ENCODE peak calls at places on chromosomes 13 and 19, in five cellular contexts. One of them, this sample, is unnamed.

GRCh38 chr13:102597029-102598015 is 536 bp downstream of the TPP2 start:
- DNase-seq in ovary: no peak
- DNase-seq in T-helper 9 cell: peak
- DNase-seq in heart right ventricle: peak
- DNase-seq in kidney tubule cell: peak
- DNase-seq in this sample: peak

GRCh38 chr19:5150902-5151741 is 182.2 kb downstream of the KDM4B start:
- DNase-seq in ovary: peak
- DNase-seq in heart right ventricle: no peak
- DNase-seq in T-helper 9 cell: no peak
- DNase-seq in kidney tubule cell: no peak
- DNase-seq in this sample: no peak

GRCh38 chr19:5539431-5539833 is 28.3 kb downstream of the TINCR start:
- DNase-seq in heart right ventricle: peak
- DNase-seq in T-helper 9 cell: no peak
- DNase-seq in ovary: no peak
- DNase-seq in kidney tubule cell: no peak
- DNase-seq in this sample: no peak

GRCh38 chr19:52171321-52172169 is at the start of gene ZNF836:
- DNase-seq in ovary: peak
- DNase-seq in kidney tubule cell: peak
- DNase-seq in T-helper 9 cell: peak
- DNase-seq in heart right ventricle: peak
- DNase-seq in this sample: peak

GRCh38 chr13:43116242-43116641 is 92.9 kb downstream of the DNAJC15 start:
- DNase-seq in heart right ventricle: no peak
- DNase-seq in kidney tubule cell: no peak
- DNase-seq in ovary: no peak
- DNase-seq in T-helper 9 cell: no peak
- DNase-seq in this sample: no peak

GRCh38 chr19:18846862-18847515 is 15.2 kb downstream of the UPF1 start:
- DNase-seq in T-helper 9 cell: peak
- DNase-seq in ovary: peak
- DNase-seq in kidney tubule cell: peak
- DNase-seq in heart right ventricle: peak
- DNase-seq in this sample: peak

GRCh38 chr13:39023316-39023715 is 14.6 kb downstream of the PROSER1 start:
- DNase-seq in ovary: no peak
- DNase-seq in T-helper 9 cell: no peak
- DNase-seq in heart right ventricle: no peak
- DNase-seq in kidney tubule cell: no peak
- DNase-seq in this sample: no peak

GRCh38 chr19:19597809-19598306 is 20.6 kb downstream of the PBX4 start:
- DNase-seq in heart right ventricle: no peak
- DNase-seq in ovary: no peak
- DNase-seq in T-helper 9 cell: peak
- DNase-seq in kidney tubule cell: peak
- DNase-seq in this sample: peak

GRCh38 chr13:98577823-98578285 is 947 bp upstream of the STK24 start:
- DNase-seq in kidney tubule cell: peak
- DNase-seq in ovary: no peak
- DNase-seq in T-helper 9 cell: no peak
- DNase-seq in heart right ventricle: no peak
- DNase-seq in this sample: no peak

GRCh38 chr13:48647625-48648024 is 6.1 kb upstream of the CYSLTR2 start:
- DNase-seq in T-helper 9 cell: no peak
- DNase-seq in ovary: no peak
- DNase-seq in kidney tubule cell: no peak
- DNase-seq in heart right ventricle: no peak
- DNase-seq in this sample: no peak

GRCh38 chr13:48859168-48860105 is 116.3 kb upstream of the FNDC3A start:
- DNase-seq in ovary: no peak
- DNase-seq in T-helper 9 cell: no peak
- DNase-seq in heart right ventricle: no peak
- DNase-seq in kidney tubule cell: no peak
- DNase-seq in this sample: no peak

GRCh38 chr19:34457446-34457845 is 24.1 kb upstream of the WTIP start:
- DNase-seq in kidney tubule cell: no peak
- DNase-seq in ovary: no peak
- DNase-seq in T-helper 9 cell: no peak
- DNase-seq in heart right ventricle: no peak
- DNase-seq in this sample: no peak

GRCh38 chr19:7373862-7374261 is 25.1 kb downstream of the ARHGEF18 start:
- DNase-seq in kidney tubule cell: peak
- DNase-seq in heart right ventricle: no peak
- DNase-seq in ovary: no peak
- DNase-seq in T-helper 9 cell: no peak
- DNase-seq in this sample: no peak

GRCh38 chr13:79647518-79647917 is 166.6 kb downstream of the NDFIP2 start:
- DNase-seq in T-helper 9 cell: no peak
- DNase-seq in ovary: no peak
- DNase-seq in kidney tubule cell: peak
- DNase-seq in heart right ventricle: no peak
- DNase-seq in this sample: no peak

GRCh38 chr19:31535691-31536460 is 186.6 kb upstream of the TSHZ3 start:
- DNase-seq in T-helper 9 cell: no peak
- DNase-seq in kidney tubule cell: no peak
- DNase-seq in heart right ventricle: no peak
- DNase-seq in ovary: no peak
- DNase-seq in this sample: no peak

GRCh38 chr13:44906230-44906629 is 83.0 kb downstream of the NUFIP1 start:
- DNase-seq in heart right ventricle: no peak
- DNase-seq in T-helper 9 cell: no peak
- DNase-seq in ovary: no peak
- DNase-seq in kidney tubule cell: no peak
- DNase-seq in this sample: no peak

GRCh38 chr13:20001351-20001750 is 42.8 kb downstream of the ZMYM2 start:
- DNase-seq in kidney tubule cell: no peak
- DNase-seq in ovary: no peak
- DNase-seq in heart right ventricle: no peak
- DNase-seq in T-helper 9 cell: no peak
- DNase-seq in this sample: no peak

GRCh38 chr19:48836089-48837017 is at the start of gene HSD17B14:
- DNase-seq in heart right ventricle: peak
- DNase-seq in T-helper 9 cell: no peak
- DNase-seq in ovary: peak
- DNase-seq in kidney tubule cell: no peak
- DNase-seq in this sample: no peak

GRCh38 chr13:110681868-110682550 is 23.9 kb downstream of the CARS2 start:
- DNase-seq in T-helper 9 cell: no peak
- DNase-seq in heart right ventricle: no peak
- DNase-seq in ovary: no peak
- DNase-seq in kidney tubule cell: no peak
- DNase-seq in this sample: no peak

GRCh38 chr13:79128158-79128557 is 277.9 kb downstream of the RBM26 start:
- DNase-seq in T-helper 9 cell: no peak
- DNase-seq in kidney tubule cell: peak
- DNase-seq in heart right ventricle: no peak
- DNase-seq in ovary: no peak
- DNase-seq in this sample: no peak

GRCh38 chr13:49635599-49636433 is 7.5 kb downstream of the ARL11 start:
- DNase-seq in kidney tubule cell: peak
- DNase-seq in ovary: peak
- DNase-seq in T-helper 9 cell: no peak
- DNase-seq in heart right ventricle: peak
- DNase-seq in this sample: no peak

GRCh38 chr13:43908156-43909126 is 28.7 kb downstream of the LACC1 start:
- DNase-seq in heart right ventricle: no peak
- DNase-seq in kidney tubule cell: peak
- DNase-seq in T-helper 9 cell: no peak
- DNase-seq in ovary: no peak
- DNase-seq in this sample: no peak

GRCh38 chr19:31350693-31351211 is 1.5 kb upstream of the TSHZ3 start:
- DNase-seq in T-helper 9 cell: no peak
- DNase-seq in ovary: peak
- DNase-seq in heart right ventricle: peak
- DNase-seq in kidney tubule cell: peak
- DNase-seq in this sample: no peak

GRCh38 chr13:75222031-75222430 is 259.9 kb downstream of the TBC1D4 start:
- DNase-seq in heart right ventricle: no peak
- DNase-seq in T-helper 9 cell: no peak
- DNase-seq in kidney tubule cell: no peak
- DNase-seq in ovary: no peak
- DNase-seq in this sample: no peak

GRCh38 chr19:38735257-38735686 is 9.0 kb downstream of the CAPN12 start:
- DNase-seq in ovary: peak
- DNase-seq in kidney tubule cell: peak
- DNase-seq in T-helper 9 cell: peak
- DNase-seq in heart right ventricle: peak
- DNase-seq in this sample: no peak

GRCh38 chr19:57269515-57270250 is 10.6 kb upstream of the ZNF460 start:
- DNase-seq in heart right ventricle: no peak
- DNase-seq in T-helper 9 cell: no peak
- DNase-seq in kidney tubule cell: peak
- DNase-seq in ovary: no peak
- DNase-seq in this sample: no peak

GRCh38 chr19:54653181-54653809 is 9.5 kb upstream of the LILRB4 start:
- DNase-seq in heart right ventricle: no peak
- DNase-seq in ovary: no peak
- DNase-seq in kidney tubule cell: peak
- DNase-seq in T-helper 9 cell: no peak
- DNase-seq in this sample: no peak

GRCh38 chr19:31491246-31491645 is 142.0 kb upstream of the TSHZ3 start:
- DNase-seq in kidney tubule cell: no peak
- DNase-seq in T-helper 9 cell: no peak
- DNase-seq in heart right ventricle: no peak
- DNase-seq in ovary: no peak
- DNase-seq in this sample: no peak

GRCh38 chr13:27522847-27523246 is 72.5 kb upstream of the MTIF3 start:
- DNase-seq in ovary: no peak
- DNase-seq in T-helper 9 cell: no peak
- DNase-seq in heart right ventricle: no peak
- DNase-seq in kidney tubule cell: no peak
- DNase-seq in this sample: no peak

GRCh38 chr13:37065893-37066526 is 6.5 kb upstream of the SUPT20H start:
- DNase-seq in ovary: no peak
- DNase-seq in heart right ventricle: no peak
- DNase-seq in T-helper 9 cell: no peak
- DNase-seq in kidney tubule cell: no peak
- DNase-seq in this sample: no peak

GRCh38 chr13:33642374-33643065 is 175.4 kb upstream of the RFC3 start:
- DNase-seq in heart right ventricle: peak
- DNase-seq in ovary: peak
- DNase-seq in kidney tubule cell: peak
- DNase-seq in T-helper 9 cell: no peak
- DNase-seq in this sample: no peak

GRCh38 chr13:76872686-76873085 is 13.5 kb downstream of the KCTD12 start:
- DNase-seq in kidney tubule cell: no peak
- DNase-seq in heart right ventricle: no peak
- DNase-seq in T-helper 9 cell: no peak
- DNase-seq in ovary: no peak
- DNase-seq in this sample: no peak

GRCh38 chr13:95185851-95186250 is 115.4 kb downstream of the ABCC4 start:
- DNase-seq in kidney tubule cell: no peak
- DNase-seq in heart right ventricle: no peak
- DNase-seq in T-helper 9 cell: peak
- DNase-seq in ovary: no peak
- DNase-seq in this sample: peak